ENCODE peak calls at places on chromosomes 5 and 9, in four cellular contexts. C is H9, K is AG04450, H is tibial artery. D is an unnamed sample.

GRCh38 chr5:41256400-41256799 is 43.1 kb upstream of the C6 start:
- DNase-seq in C (no peak), K (no peak), H (no peak), D (no peak)

GRCh38 chr5:157827429-157827828 is 31.5 kb downstream of the CLINT1 start:
- DNase-seq in K (no peak), C (no peak), H (no peak), D (no peak)

GRCh38 chr9:7405924-7406604 is 393.5 kb downstream of the DMAC1 start:
- DNase-seq in H (no peak), K (no peak), C (no peak), D (no peak)

GRCh38 chr5:1277331-1277730 is 17.5 kb downstream of the TERT start:
- DNase-seq in K (no peak), C (no peak), H (no peak), D (no peak)

GRCh38 chr9:101498323-101498722 is 35.3 kb upstream of the RNF20 start:
- DNase-seq in H (no peak), C (no peak), K (no peak), D (no peak)

GRCh38 chr5:38780316-38780715 is 65.5 kb upstream of the OSMR start:
- DNase-seq in K (no peak), C (no peak), H (no peak), D (no peak)

GRCh38 chr5:41788800-41789395 is 81.3 kb downstream of the OXCT1 start:
- DNase-seq in C (no peak), H (no peak), K (no peak), D (no peak)

GRCh38 chr5:148469446-148470062 is 85.8 kb downstream of the FBXO38 start:
- DNase-seq in C (no peak), H (peak; percentile 75), K (peak; percentile 13), D (no peak)

GRCh38 chr5:68710514-68710913 is 383.3 kb upstream of the SLC30A5 start:
- DNase-seq in C (no peak), K (no peak), H (no peak), D (no peak)

GRCh38 chr5:173831196-173831914 is 56.8 kb upstream of the CPEB4 start:
- DNase-seq in H (no peak), K (no peak), C (no peak), D (no peak)

GRCh38 chr9:99506781-99507305 is 284.8 kb downstream of the SEC61B start:
- DNase-seq in H (no peak), C (no peak), K (no peak), D (no peak)

GRCh38 chr5:81787843-81788242 is 36.9 kb upstream of the SSBP2 start:
- DNase-seq in H (peak; percentile 88), C (no peak), K (peak; percentile 34), D (no peak)

GRCh38 chr9:105515811-105516413 is 42.0 kb upstream of the FKTN start:
- DNase-seq in H (no peak), K (no peak), C (peak; percentile 36), D (no peak)

GRCh38 chr5:134267366-134268018 is 41.6 kb upstream of the PPP2CA start:
- DNase-seq in C (no peak), H (no peak), K (no peak), D (no peak)

GRCh38 chr5:42467572-42467971 is 44.3 kb downstream of the GHR start:
- DNase-seq in C (no peak), H (no peak), K (no peak), D (no peak)

GRCh38 chr9:127397722-127398647 is 1.0 kb downstream of the SLC2A8 start:
- DNase-seq in C (peak; percentile 52), K (no peak), H (peak; percentile 55), D (no peak)

GRCh38 chr9:91817493-91818225 is 132.4 kb downstream of the ROR2 start:
- DNase-seq in K (peak; percentile 91), C (peak; percentile 43), H (no peak), D (no peak)

GRCh38 chr5:146169076-146169475 is 13.4 kb downstream of the LARS1 start:
- DNase-seq in C (no peak), H (no peak), K (no peak), D (no peak)

GRCh38 chr5:146165469-146165868 is 17.0 kb downstream of the LARS1 start:
- DNase-seq in C (no peak), H (no peak), K (no peak), D (no peak)

DNA sequence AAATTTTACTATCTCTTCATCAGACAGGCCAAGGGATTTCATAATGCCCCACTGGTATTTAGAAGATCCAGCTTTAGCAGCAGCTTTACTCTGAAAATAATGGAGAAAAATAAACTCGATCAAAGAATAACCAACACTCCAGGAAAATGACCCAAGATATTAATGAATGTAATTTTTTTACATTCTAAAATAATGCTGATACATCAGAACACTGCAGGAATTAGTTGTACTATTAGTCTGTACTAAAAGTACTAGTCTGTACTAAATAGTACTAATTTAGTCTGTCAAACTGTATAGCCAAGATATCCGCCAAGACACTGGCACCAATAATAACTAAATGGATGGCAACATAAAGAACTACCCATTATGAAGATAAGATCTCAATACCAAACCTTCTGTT is 18.1 kb downstream of the LARS1 start:
- DNase-seq in K (no peak), C (no peak), H (no peak), D (no peak)
- H3K9me3 ChIP-seq in K (peaks cover 3% of the 10 kb centered on the region), C (no peaks in the 10 kb centered on the region), H (no peaks in the 10 kb centered on the region), D (no peaks in the 10 kb centered on the region)

GRCh38 chr5:153937661-153938060 is 101.0 kb downstream of the FAM114A2 start:
- DNase-seq in H (no peak), C (no peak), K (no peak), D (no peak)
- H3K9me3 ChIP-seq in H (peaks cover 54% of the 10 kb centered on the region), C (peaks cover 34% of the 10 kb centered on the region), K (peaks cover 7% of the 10 kb centered on the region), D (peaks cover 5% of the 10 kb centered on the region)

DNA sequence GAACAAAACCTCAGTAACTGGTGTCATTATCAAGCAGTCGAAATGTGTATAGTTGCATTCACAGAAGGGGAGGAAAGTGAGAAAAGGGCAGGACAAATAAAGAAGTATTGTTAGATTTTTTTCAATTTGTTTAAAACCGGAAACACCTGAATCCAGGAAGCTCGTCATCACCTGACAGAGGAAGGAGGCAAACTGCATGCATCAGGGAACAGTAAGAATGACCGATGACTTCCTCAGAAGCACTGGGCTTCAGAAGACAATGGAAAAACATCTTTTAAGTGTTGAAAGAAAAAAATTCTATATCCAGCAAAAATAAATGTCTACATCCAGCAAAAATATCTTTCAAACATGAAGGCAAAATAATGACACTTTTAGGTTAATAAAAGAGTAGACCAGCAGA is 29.5 kb downstream of the PLEKHG4B start:
- DNase-seq in K (no peak), H (no peak), C (no peak), D (no peak)
- H3K9me3 ChIP-seq in K (no peaks in the 10 kb centered on the region), H (peaks cover 5% of the 10 kb centered on the region), C (peaks cover 13% of the 10 kb centered on the region), D (peaks cover 7% of the 10 kb centered on the region)

GRCh38 chr5:95422842-95423241 is 31.7 kb downstream of the FAM81B start:
- DNase-seq in H (no peak), K (no peak), C (no peak), D (no peak)
- H3K9me3 ChIP-seq in H (no peaks in the 10 kb centered on the region), K (no peaks in the 10 kb centered on the region), C (no peaks in the 10 kb centered on the region), D (no peaks in the 10 kb centered on the region)

DNA sequence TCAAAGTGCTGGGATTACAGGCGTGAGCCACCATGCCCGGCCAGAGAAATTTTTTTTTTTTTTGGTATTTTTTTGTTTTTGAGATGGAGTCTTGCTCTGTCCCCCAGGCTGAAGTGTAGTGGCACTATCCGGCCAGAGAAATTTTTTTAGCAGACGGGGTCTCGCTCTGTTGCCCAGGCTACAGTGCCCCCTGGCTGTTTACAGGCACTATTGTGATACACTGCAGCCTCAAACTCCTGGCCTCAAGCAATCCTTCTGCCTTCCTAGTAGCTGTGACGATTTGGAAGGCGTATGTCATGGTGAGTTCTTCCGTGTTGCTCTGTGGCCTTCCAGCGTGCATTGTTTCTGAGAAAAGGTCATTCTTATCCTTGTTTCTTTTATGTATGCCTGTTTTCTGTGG is 47.5 kb downstream of the CNOT6 start:
- DNase-seq in H (no peak), K (no peak), C (peak; percentile 38), D (no peak)
- H3K9me3 ChIP-seq in H (no peaks in the 10 kb centered on the region), K (no peaks in the 10 kb centered on the region), C (no peaks in the 10 kb centered on the region), D (no peaks in the 10 kb centered on the region)

DNA sequence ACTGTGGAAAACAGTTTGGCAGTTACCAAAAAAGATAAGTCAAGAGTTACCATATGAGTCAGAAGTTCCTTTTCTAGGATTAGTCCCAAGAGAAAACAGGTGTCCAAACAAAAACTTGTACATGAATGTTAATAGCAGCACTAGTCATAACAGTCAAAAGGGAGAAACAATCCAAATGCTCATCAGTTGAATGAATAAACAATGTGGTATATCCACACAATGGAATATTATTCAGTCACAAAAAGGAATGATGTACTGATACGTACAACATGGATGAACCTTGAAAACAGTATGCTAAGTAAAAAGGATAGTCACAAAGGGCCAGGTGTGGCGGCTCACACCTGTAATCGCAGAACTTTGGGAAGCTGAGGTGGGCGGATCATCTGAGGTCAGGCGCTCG is 7.9 kb downstream of the ZNF510 start:
- DNase-seq in C (no peak), K (no peak), H (no peak), D (no peak)
- H3K9me3 ChIP-seq in C (peaks cover 23% of the 10 kb centered on the region), K (peaks cover 23% of the 10 kb centered on the region), H (peaks cover 47% of the 10 kb centered on the region), D (peaks cover 41% of the 10 kb centered on the region)